ENCODE peak calls at places on chromosomes 2 and 18, in seven cellular contexts. F, H, L, M, E, Z and X are unnamed samples.

GRCh38 chr2:100580474-100581264 is 17.9 kb downstream of the PDCL3 start:
- DNase-seq in F (no peak), H (no peak), L (peak; percentile 44), M (no peak), E (no peak), Z (peak; percentile 70), X (peak; percentile 48)

GRCh38 chr2:147327636-147328035 is 517.2 kb upstream of the ACVR2A start:
- DNase-seq in F (no peak), H (no peak), L (no peak), M (no peak), E (no peak), Z (no peak), X (peak; percentile 28)

GRCh38 chr2:1937066-1937465 is 192.8 kb upstream of the PXDN start:
- DNase-seq in F (no peak), H (no peak), L (no peak), M (no peak), E (no peak), Z (no peak), X (no peak)

GRCh38 chr2:43455735-43456642 is 139.8 kb downstream of the THADA start:
- DNase-seq in F (no peak), H (no peak), L (no peak), M (peak; percentile 89), E (no peak), Z (no peak), X (peak; percentile 35)

GRCh38 chr18:62420151-62420512 is 95.0 kb downstream of the TNFRSF11A start:
- DNase-seq in F (no peak), H (no peak), L (no peak), M (peak; percentile 66), E (no peak), Z (no peak), X (no peak)

GRCh38 chr2:236507393-236508085 is 62.1 kb upstream of the ACKR3 start:
- DNase-seq in F (no peak), H (no peak), L (peak; percentile 33), M (peak; percentile 2), E (no peak), Z (peak; percentile 79), X (no peak)

GRCh38 chr2:38194751-38195150 is 118.8 kb upstream of the CYP1B1 start:
- DNase-seq in F (no peak), H (no peak), L (no peak), M (peak; percentile 54), E (no peak), Z (no peak), X (no peak)

GRCh38 chr2:75076088-75076487 is 117.6 kb downstream of the POLE4 start:
- DNase-seq in F (no peak), H (peak; percentile 81), L (no peak), M (no peak), E (peak; percentile 96), Z (no peak), X (no peak)

GRCh38 chr18:27144672-27145071 is 40.4 kb downstream of the CHST9 start:
- DNase-seq in F (no peak), H (no peak), L (no peak), M (no peak), E (no peak), Z (no peak), X (no peak)

GRCh38 chr2:45260946-45261345 is 251.7 kb upstream of the SIX2 start:
- DNase-seq in F (no peak), H (no peak), L (no peak), M (no peak), E (no peak), Z (no peak), X (no peak)

GRCh38 chr2:235232474-235233435 is 261.1 kb upstream of the AGAP1 start:
- DNase-seq in F (no peak), H (no peak), L (no peak), M (no peak), E (no peak), Z (no peak), X (no peak)

GRCh38 chr2:196586511-196586991 is 53.0 kb upstream of the CCDC150 start:
- DNase-seq in F (no peak), H (peak; percentile 12), L (no peak), M (peak; percentile 96), E (peak; percentile 93), Z (no peak), X (no peak)

GRCh38 chr2:207801259-207801658 is 31.6 kb upstream of the FZD5 start:
- DNase-seq in F (no peak), H (no peak), L (no peak), M (no peak), E (peak; percentile 58), Z (no peak), X (no peak)

GRCh38 chr2:47269316-47270232 is 114.5 kb upstream of the STPG4 start:
- DNase-seq in F (no peak), H (no peak), L (no peak), M (peak; percentile 100), E (no peak), Z (peak; percentile 50), X (no peak)

GRCh38 chr2:151638188-151638933 is 95.9 kb downstream of the NEB start:
- DNase-seq in F (no peak), H (no peak), L (peak; percentile 4), M (peak; percentile 12), E (no peak), Z (no peak), X (peak; percentile 4)

GRCh38 chr18:10131783-10132381 is 218.1 kb downstream of the VAPA start:
- DNase-seq in F (no peak), H (no peak), L (no peak), M (no peak), E (no peak), Z (no peak), X (no peak)

GRCh38 chr18:57004366-57005121 is 142.3 kb upstream of the BOD1L2 start:
- DNase-seq in F (no peak), H (no peak), L (no peak), M (peak; percentile 70), E (peak; percentile 50), Z (no peak), X (peak; percentile 63)

GRCh38 chr2:172021955-172022354 is 22.2 kb downstream of the METAP1D start:
- DNase-seq in F (no peak), H (no peak), L (no peak), M (peak; percentile 30), E (no peak), Z (no peak), X (no peak)

GRCh38 chr2:8309131-8309530 is 372.7 kb upstream of the ID2 start:
- DNase-seq in F (no peak), H (no peak), L (no peak), M (no peak), E (no peak), Z (no peak), X (no peak)

GRCh38 chr2:14756122-14756541 is 123.6 kb downstream of the LRATD1 start:
- DNase-seq in F (no peak), H (no peak), L (no peak), M (peak; percentile 64), E (no peak), Z (no peak), X (no peak)

GRCh38 chr18:39007523-39007922 is 1441.9 kb upstream of the CELF4 start:
- DNase-seq in F (no peak), H (no peak), L (no peak), M (no peak), E (no peak), Z (no peak), X (no peak)

GRCh38 chr2:184125867-184126266 is 472.5 kb upstream of the ZNF804A start:
- DNase-seq in F (no peak), H (no peak), L (no peak), M (no peak), E (no peak), Z (no peak), X (no peak)

GRCh38 chr2:55364189-55365055 is 55.2 kb downstream of the CCDC88A start:
- DNase-seq in F (no peak), H (no peak), L (no peak), M (peak; percentile 83), E (no peak), Z (no peak), X (no peak)

GRCh38 chr2:239106314-239106908 is 258.5 kb downstream of the TWIST2 start:
- DNase-seq in F (peak; percentile 9), H (peak; percentile 45), L (no peak), M (peak; percentile 77), E (peak; percentile 31), Z (no peak), X (no peak)

GRCh38 chr2:38690499-38691420 is 24.8 kb downstream of the GALM start:
- DNase-seq in F (no peak), H (no peak), L (no peak), M (peak; percentile 97), E (no peak), Z (no peak), X (no peak)

GRCh38 chr18:10420561-10421352 is 33.7 kb upstream of the APCDD1 start:
- DNase-seq in F (no peak), H (no peak), L (no peak), M (no peak), E (no peak), Z (no peak), X (no peak)

GRCh38 chr2:15145046-15145817 is 415.9 kb downstream of the NBAS start:
- DNase-seq in F (no peak), H (no peak), L (no peak), M (peak; percentile 8), E (no peak), Z (no peak), X (no peak)

GRCh38 chr2:61898810-61899209 is 6.7 kb upstream of the COMMD1 start:
- DNase-seq in F (no peak), H (no peak), L (no peak), M (peak; percentile 53), E (peak; percentile 6), Z (no peak), X (no peak)

GRCh38 chr18:23523429-23524212 is 20.3 kb downstream of the RMC1 start:
- DNase-seq in F (no peak), H (no peak), L (no peak), M (peak; percentile 57), E (no peak), Z (no peak), X (peak; percentile 16)

GRCh38 chr2:186456941-186457340 is 29.1 kb upstream of the ZC3H15 start:
- DNase-seq in F (no peak), H (no peak), L (no peak), M (peak; percentile 94), E (no peak), Z (no peak), X (no peak)

GRCh38 chr2:58896600-58896999 is 655.5 kb upstream of the FANCL start:
- DNase-seq in F (no peak), H (no peak), L (no peak), M (no peak), E (no peak), Z (no peak), X (no peak)

GRCh38 chr18:60984496-60984895 is 348.7 kb upstream of the CDH20 start:
- DNase-seq in F (no peak), H (no peak), L (no peak), M (no peak), E (no peak), Z (no peak), X (no peak)

GRCh38 chr2:238090887-238091286 is 9.3 kb upstream of the ESPNL start:
- DNase-seq in F (no peak), H (no peak), L (no peak), M (no peak), E (no peak), Z (no peak), X (no peak)

GRCh38 chr2:39128919-39129391 is 8.1 kb upstream of the SOS1 start:
- DNase-seq in F (no peak), H (no peak), L (peak; percentile 27), M (peak; percentile 48), E (no peak), Z (no peak), X (peak; percentile 74)